ENCODE peak calls at places on chromosome 12, in six cellular contexts. B is spleen, L is AG08395, S is NCI-H748 treated with DMSO at 0.1 percent for 48 hours, T is HEK293T, F is ACHN. H is an unnamed sample.

GRCh38 chr12:2783936-2784600 is 10.7 kb upstream of the FKBP4 start:
- DNase-seq in B (peak), L (peak), S (peak), T (peak), F (peak), H (no peak)

GRCh38 chr12:127245437-127245836 is 1021.5 kb upstream of the TMEM132C start:
- DNase-seq in B (no peak), L (peak), S (no peak), T (no peak), F (peak), H (no peak)

GRCh38 chr12:104519190-104519857 is 62.6 kb downstream of the CHST11 start:
- DNase-seq in B (no peak), L (no peak), S (no peak), T (no peak), F (no peak), H (no peak)

GRCh38 chr12:108850854-108851573 is 6.4 kb downstream of the SSH1 start:
- DNase-seq in B (peak), L (peak), S (no peak), T (no peak), F (peak), H (no peak)

GRCh38 chr12:95429172-95429510 is 44.8 kb upstream of the METAP2 start:
- DNase-seq in B (no peak), L (no peak), S (no peak), T (no peak), F (no peak), H (no peak)

GRCh38 chr12:47636908-47637780 is 68.7 kb downstream of the RPAP3 start:
- DNase-seq in B (peak), L (no peak), S (peak), T (no peak), F (peak), H (peak)

GRCh38 chr12:49219417-49220026 is 30.6 kb upstream of the TUBA1A start:
- DNase-seq in B (no peak), L (no peak), S (no peak), T (no peak), F (no peak), H (no peak)

GRCh38 chr12:3713483-3713882 is 39.4 kb downstream of the CRACR2A start:
- DNase-seq in B (no peak), L (no peak), S (no peak), T (no peak), F (no peak), H (no peak)

GRCh38 chr12:58420496-58420895 is 479.1 kb downstream of the ATP23 start:
- DNase-seq in B (no peak), L (peak), S (no peak), T (no peak), F (no peak), H (no peak)

GRCh38 chr12:85275359-85275758 is 4.7 kb upstream of the ALX1 start:
- DNase-seq in B (no peak), L (no peak), S (no peak), T (no peak), F (no peak), H (no peak)

GRCh38 chr12:124733086-124733485 is 130.6 kb downstream of the SCARB1 start:
- DNase-seq in B (no peak), L (no peak), S (no peak), T (no peak), F (no peak), H (no peak)

GRCh38 chr12:90940872-90941499 is 14.0 kb downstream of the CCER1 start:
- DNase-seq in B (no peak), L (peak), S (peak), T (peak), F (peak), H (no peak)

GRCh38 chr12:4353785-4354208 is 25.7 kb downstream of the FGF23 start:
- DNase-seq in B (no peak), L (no peak), S (no peak), T (peak), F (peak), H (no peak)

GRCh38 chr12:52920937-52921336 is 16.1 kb upstream of the KRT8 start:
- DNase-seq in B (no peak), L (no peak), S (no peak), T (no peak), F (no peak), H (no peak)

GRCh38 chr12:122368361-122369073 is 54.0 kb downstream of the CLIP1 start:
- DNase-seq in B (no peak), L (peak), S (no peak), T (peak), F (no peak), H (no peak)